ENCODE peak calls at places on chromosomes 3 and 15, in four cellular contexts. S is IMR-90, V is mesendoderm, C is H9. J is an unnamed sample.

GRCh38 chr3:81545572-81545971 is 215.9 kb downstream of the GBE1 start:
- DNase-seq in S (peak), V (no peak), C (no peak), J (no peak)

GRCh38 chr3:32569540-32570425 is 875 bp downstream of the DYNC1LI1 start:
- DNase-seq in S (peak), V (peak), C (peak), J (peak)

GRCh38 chr3:134067311-134068161 is 37.8 kb upstream of the SLCO2A1 start:
- DNase-seq in S (no peak), V (no peak), C (no peak), J (no peak)

GRCh38 chr15:20344601-20345400 is 196.8 kb downstream of the GOLGA6L6 start:
- DNase-seq in S (no peak), V (no peak), C (peak), J (no peak)

GRCh38 chr3:112096176-112096575 is 10.0 kb downstream of the C3orf52 start:
- DNase-seq in S (peak), V (peak), C (no peak), J (no peak)

GRCh38 chr3:79515072-79515471 is 252.7 kb downstream of the ROBO1 start:
- DNase-seq in S (no peak), V (no peak), C (no peak), J (no peak)

GRCh38 chr15:98276018-98276417 is 315.5 kb downstream of the ARRDC4 start:
- DNase-seq in S (no peak), V (no peak), C (no peak), J (no peak)

GRCh38 chr3:121411554-121411953 is 134.2 kb downstream of the POLQ start:
- DNase-seq in S (peak), V (no peak), C (no peak), J (no peak)

GRCh38 chr15:96312641-96313335 is 17.7 kb upstream of the NR2F2 start:
- DNase-seq in S (peak), V (peak), C (no peak), J (no peak)

DNA sequence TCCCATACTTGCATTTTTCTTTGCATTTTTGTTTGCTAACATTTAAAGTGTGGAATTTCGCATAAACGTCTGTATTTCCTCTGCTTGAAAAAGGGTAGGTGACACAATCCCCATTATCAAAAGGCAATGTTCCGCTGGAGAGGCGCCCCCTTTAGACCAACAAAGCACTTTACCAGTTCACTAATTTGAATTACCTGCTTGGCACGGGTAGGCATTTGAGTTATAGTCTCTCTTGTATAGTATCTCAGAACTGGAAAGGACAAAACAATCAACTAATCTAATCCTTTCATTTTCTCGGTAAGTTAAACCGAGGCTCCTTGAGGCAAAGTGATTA is 775 bp upstream of the CCDC39 start:
- DNase-seq in S (peak), V (peak), C (peak), J (no peak)
- H3K9ac ChIP-seq in S (peak), V (peak), C (no peak), J (peak)

GRCh38 chr15:38868326-38869114 is 303.9 kb upstream of the RASGRP1 start:
- DNase-seq in S (peak), V (peak), C (no peak), J (no peak)

GRCh38 chr15:38864827-38865604 is 300.4 kb upstream of the RASGRP1 start:
- DNase-seq in S (peak), V (peak), C (no peak), J (no peak)

GRCh38 chr15:38864122-38864521 is 299.5 kb upstream of the RASGRP1 start:
- DNase-seq in S (no peak), V (peak), C (no peak), J (no peak)

GRCh38 chr15:38871638-38872037 is 307.0 kb upstream of the RASGRP1 start:
- DNase-seq in S (no peak), V (no peak), C (no peak), J (no peak)

GRCh38 chr15:38867556-38867955 is 302.9 kb upstream of the RASGRP1 start:
- DNase-seq in S (no peak), V (peak), C (no peak), J (no peak)
- H4K8ac ChIP-seq in S (peak), V (no peak), C (no peak), J (no peak)

GRCh38 chr15:38912067-38912466 is 347.5 kb upstream of the RASGRP1 start:
- DNase-seq in S (peak), V (no peak), C (no peak), J (no peak)
- H4K5ac ChIP-seq in S (no peak), V (no peak), C (no peak), J (no peak)

GRCh38 chr3:150757768-150758167 is 5.2 kb downstream of the SIAH2 start:
- DNase-seq in S (no peak), V (peak), C (no peak), J (no peak)

GRCh38 chr3:150761831-150762661 is 923 bp downstream of the SIAH2 start:
- DNase-seq in S (peak), V (peak), C (peak), J (peak)

GRCh38 chr3:150759319-150759718 is 3.6 kb downstream of the SIAH2 start:
- DNase-seq in S (no peak), V (no peak), C (no peak), J (no peak)

GRCh38 chr3:150760431-150761200 is 2.4 kb downstream of the SIAH2 start:
- DNase-seq in S (no peak), V (no peak), C (no peak), J (no peak)

GRCh38 chr3:150759947-150760346 is 3.0 kb downstream of the SIAH2 start:
- DNase-seq in S (no peak), V (no peak), C (no peak), J (no peak)
- H3K9ac ChIP-seq in S (peak), V (no peak), C (no peak), J (no peak)

J was measured in H1.